ENCODE peak calls at places on chromosomes 3 and 15, in seven cellular contexts. E is A673, Z is psoas muscle, W is astrocyte of the spinal cord, V is WTC11, D is pancreas, H is heart left ventricle. I is an unnamed sample.

GRCh38 chr3:100868894-100869293 is 124.3 kb downstream of the ABI3BP start:
- DNase-seq in E (no peak), Z (no peak), W (no peak), V (no peak), D (no peak), H (no peak), I (no peak)

GRCh38 chr15:74648051-74648622 is 32.5 kb downstream of the CLK3 start:
- DNase-seq in E (no peak), Z (no peak), W (no peak), V (no peak), D (no peak), H (no peak), I (no peak)

GRCh38 chr15:49570672-49571071 is 49.9 kb downstream of the FAM227B start:
- DNase-seq in E (no peak), Z (no peak), W (no peak), V (no peak), D (no peak), H (no peak), I (no peak)

GRCh38 chr15:53976844-53977392 is 1.3 kb upstream of the UNC13C start:
- DNase-seq in E (no peak), Z (peak; percentile 62), W (no peak), V (peak; percentile 62), D (no peak), H (no peak), I (no peak)

GRCh38 chr3:175648939-175649338 is 789.8 kb downstream of the NAALADL2 start:
- DNase-seq in E (no peak), Z (no peak), W (no peak), V (no peak), D (no peak), H (no peak), I (no peak)

GRCh38 chr3:36945326-36945980 is 599 bp upstream of the TRANK1 start:
- DNase-seq in E (no peak), Z (no peak), W (no peak), V (no peak), D (no peak), H (no peak), I (no peak)

GRCh38 chr3:168457973-168458539 is 362.3 kb upstream of the GOLIM4 start:
- DNase-seq in E (no peak), Z (no peak), W (no peak), V (no peak), D (no peak), H (no peak), I (no peak)

GRCh38 chr15:60508442-60508841 is 29.5 kb upstream of the ICE2 start:
- DNase-seq in E (no peak), Z (no peak), W (no peak), V (no peak), D (no peak), H (no peak), I (no peak)

GRCh38 chr3:64977308-64978100 is 289.7 kb upstream of the ADAMTS9 start:
- DNase-seq in E (no peak), Z (no peak), W (peak; percentile 82), V (no peak), D (no peak), H (no peak), I (no peak)

GRCh38 chr3:52182203-52182602 is 15.8 kb upstream of the ALAS1 start:
- DNase-seq in E (no peak), Z (no peak), W (no peak), V (no peak), D (no peak), H (no peak), I (no peak)

GRCh38 chr3:10223676-10224639 is 24.3 kb upstream of the TATDN2 start:
- DNase-seq in E (no peak), Z (no peak), W (no peak), V (no peak), D (no peak), H (no peak), I (peak; percentile 34)

GRCh38 chr3:72329354-72329753 is 518.9 kb downstream of the SHQ1 start:
- DNase-seq in E (no peak), Z (no peak), W (no peak), V (no peak), D (peak; percentile 36), H (peak; percentile 63), I (no peak)

GRCh38 chr3:108736821-108737220 is 20.4 kb downstream of the RETNLB start:
- DNase-seq in E (no peak), Z (no peak), W (no peak), V (no peak), D (no peak), H (no peak), I (no peak)

GRCh38 chr3:44048196-44048924 is 193.3 kb upstream of the TOPAZ1 start:
- DNase-seq in E (no peak), Z (no peak), W (peak; percentile 67), V (no peak), D (peak; percentile 6), H (no peak), I (no peak)

GRCh38 chr3:108093616-108094015 is 2.8 kb upstream of the CD47 start:
- DNase-seq in E (no peak), Z (no peak), W (no peak), V (no peak), D (no peak), H (no peak), I (no peak)

GRCh38 chr3:133836497-133837158 is 31.0 kb downstream of the SRPRB start:
- DNase-seq in E (no peak), Z (no peak), W (no peak), V (no peak), D (no peak), H (no peak), I (no peak)

GRCh38 chr3:23263796-23264195 is 60.7 kb downstream of the UBE2E2 start:
- DNase-seq in E (no peak), Z (no peak), W (peak; percentile 77), V (no peak), D (no peak), H (no peak), I (no peak)

GRCh38 chr3:169945313-169945712 is 21.3 kb upstream of the SEC62 start:
- DNase-seq in E (peak; percentile 36), Z (no peak), W (peak; percentile 5), V (no peak), D (no peak), H (peak; percentile 15), I (peak; percentile 54)

DNA sequence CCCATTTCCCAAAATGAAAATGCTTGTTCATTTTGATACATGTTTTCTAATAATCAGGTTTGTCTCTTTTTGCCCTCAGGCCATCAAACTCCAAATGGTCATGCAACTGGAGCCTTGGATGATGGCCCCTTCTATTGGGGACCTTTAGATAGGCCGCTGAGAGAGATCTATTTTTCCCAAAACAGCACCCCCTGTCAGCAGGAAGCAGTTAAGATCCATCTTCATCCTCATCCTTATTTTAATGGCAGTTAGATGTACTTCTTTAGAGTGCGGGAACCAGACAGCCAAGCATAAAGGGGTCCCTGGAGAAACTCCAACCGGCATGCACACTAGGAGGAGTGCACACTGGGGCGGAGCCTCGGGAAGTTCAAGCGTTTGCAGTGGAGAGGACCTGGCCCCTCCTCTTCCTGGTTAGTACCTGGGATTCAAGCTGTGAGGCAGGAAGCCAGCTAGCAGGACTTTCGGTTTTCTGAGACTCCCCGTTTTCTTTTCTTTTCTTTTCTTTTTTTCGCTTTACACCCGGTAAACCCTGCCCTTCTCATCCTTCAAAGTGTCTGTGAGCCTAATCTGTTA is 31.9 kb upstream of the STRIT1 start:
- DNase-seq in E (peak; percentile 67), Z (no peak), W (peak; percentile 21), V (peak; percentile 32), D (peak; percentile 5), H (no peak), I (no peak)
- TF ChIP-seq CTCF in E (peak; percentile 50), Z (no peak), W (peak; percentile 29), V (no peak), D (no peak), H (peak; percentile 10), I (no peak)

DNA sequence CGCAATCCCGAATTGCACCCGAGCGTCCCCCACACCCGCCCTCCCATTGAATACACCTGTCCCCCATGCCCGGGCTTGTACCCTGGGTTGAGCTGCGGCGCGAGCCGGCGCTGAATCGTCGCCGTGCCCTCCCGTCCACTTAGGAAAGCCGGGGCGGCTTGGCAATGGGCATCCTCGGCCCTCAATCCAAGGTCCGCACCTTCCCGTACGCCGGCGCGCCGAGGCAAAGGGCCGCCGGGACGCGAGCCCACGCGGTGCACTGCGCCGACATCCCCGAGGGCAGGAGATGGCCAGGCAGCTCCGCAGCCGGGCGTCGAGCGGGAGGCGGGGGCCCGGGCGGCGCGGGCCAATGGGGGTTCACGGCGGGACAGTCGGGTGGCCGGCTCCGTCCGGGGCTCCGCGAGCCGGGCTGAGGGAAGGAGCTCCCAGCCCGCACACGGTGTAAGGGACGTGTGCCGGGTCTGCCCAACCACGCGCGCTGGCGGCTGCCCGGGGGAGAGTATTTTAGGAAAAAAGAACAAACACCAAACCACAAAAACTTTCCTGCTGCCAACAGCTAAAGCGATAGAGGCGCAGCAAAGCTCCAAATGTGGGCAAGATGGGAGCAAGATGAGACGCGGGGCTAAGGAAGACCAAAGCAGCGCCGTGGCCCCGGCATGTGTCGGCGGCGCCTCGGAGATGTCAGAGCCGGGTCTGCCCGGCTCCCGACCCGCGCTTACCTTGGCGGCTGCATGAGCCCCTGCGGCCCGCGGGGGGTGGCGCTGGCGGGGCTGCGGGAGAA is 621 bp downstream of the RGMA start:
- DNase-seq in E (peak; percentile 49), Z (peak; percentile 83), W (no peak), V (peak; percentile 58), D (peak; percentile 29), H (peak; percentile 17), I (no peak)
- TF ChIP-seq CTCF in E (no peak), Z (no peak), W (no peak), V (no peak), D (no peak), H (no peak), I (no peak)

GRCh38 chr3:75983609-75984290 is 198.4 kb upstream of the ZNF717 start:
- DNase-seq in E (no peak), Z (no peak), W (no peak), V (no peak), D (no peak), H (no peak), I (no peak)
- TF ChIP-seq CTCF in E (no peak), Z (no peak), W (no peak), V (no peak), D (no peak), H (no peak), I (no peak)

GRCh38 chr3:126945171-126945721 is 37.7 kb upstream of the PLXNA1 start:
- DNase-seq in E (no peak), Z (no peak), W (no peak), V (peak; percentile 40), D (no peak), H (no peak), I (no peak)
- TF ChIP-seq CTCF in E (peak; percentile 22), Z (no peak), W (no peak), V (no peak), D (no peak), H (no peak), I (no peak)

I was measured in activated B cell treated with CpG ODN at 0.5 μM for 24 hours.